ENCODE peak calls at places on chromosomes 5 and 9, in four cellular contexts. S is RWPE1, F is aorta, H is right cardiac atrium. M is an unnamed sample.
A peak's percentile ranks its signal among the peaks of the same experiment; 100 is the strongest.

GRCh38 chr5:79420248-79420647 is 93.7 kb downstream of the HOMER1 start:
- DNase-seq in S (no peak), F (no peak), H (no peak), M (no peak)

GRCh38 chr5:79235222-79235577 is 731 bp upstream of the JMY start:
- DNase-seq in S (peak; percentile 40), F (no peak), H (no peak), M (peak; percentile 52)

GRCh38 chr5:89120719-89121118 is 237.7 kb upstream of the MEF2C start:
- DNase-seq in S (no peak), F (no peak), H (peak; percentile 12), M (peak; percentile 54)

GRCh38 chr5:134398609-134399155 is 13.0 kb downstream of the CDKN2AIPNL start:
- DNase-seq in S (no peak), F (no peak), H (no peak), M (no peak)

GRCh38 chr9:86098793-86099694 is at the start of gene GOLM1:
- DNase-seq in S (peak; percentile 71), F (peak; percentile 82), H (peak; percentile 55), M (peak; percentile 49)

GRCh38 chr5:146540421-146540820 is 24.4 kb upstream of the GPR151 start:
- DNase-seq in S (no peak), F (no peak), H (no peak), M (peak; percentile 21)

GRCh38 chr9:71384343-71384742 is 262.9 kb upstream of the TRPM3 start:
- DNase-seq in S (no peak), F (no peak), H (no peak), M (no peak)

GRCh38 chr9:31715250-31715649 is 669.2 kb upstream of the ACO1 start:
- DNase-seq in S (no peak), F (no peak), H (peak; percentile 7), M (peak; percentile 0)

GRCh38 chr5:91850031-91850430 is 466.9 kb upstream of the ARRDC3 start:
- DNase-seq in S (no peak), F (no peak), H (no peak), M (peak; percentile 43)

GRCh38 chr5:83633285-83633684 is 87.4 kb downstream of the HAPLN1 start:
- DNase-seq in S (no peak), F (no peak), H (no peak), M (no peak)

GRCh38 chr5:170791325-170791954 is 7.9 kb downstream of the GABRP start:
- DNase-seq in S (peak; percentile 73), F (peak; percentile 82), H (peak; percentile 59), M (peak; percentile 66)

GRCh38 chr5:111486926-111487325 is 25.4 kb downstream of the STARD4 start:
- DNase-seq in S (no peak), F (no peak), H (no peak), M (no peak)

GRCh38 chr5:76601470-76601869 is 21.7 kb downstream of the F2RL2 start:
- DNase-seq in S (peak; percentile 80), F (no peak), H (no peak), M (peak; percentile 58)

GRCh38 chr5:134101686-134102439 is 12.6 kb upstream of the TCF7 start:
- DNase-seq in S (peak; percentile 83), F (peak; percentile 90), H (peak; percentile 55), M (no peak)

GRCh38 chr5:68129364-68129763 is 86.2 kb upstream of the PIK3R1 start:
- DNase-seq in S (no peak), F (no peak), H (no peak), M (peak; percentile 7)

GRCh38 chr5:2017540-2018389 is 135.0 kb upstream of the IRX4 start:
- DNase-seq in S (no peak), F (no peak), H (no peak), M (no peak)